ENCODE peak calls at places on chromosomes 2 and 18, in four cellular contexts. F is retina; L is stimulated activated CD4-positive, alpha-beta T cell treated with anti-CD3 and anti-CD28 coated beads, TNF-alpha, amount 100 ng/mL, for 1 hour; Z is stimulated activated naive CD8-positive, alpha-beta T cell treated with anti-CD3 and anti-CD28 coated beads, Interleukin-15, amount 100 ng/mL, for 72 hours. H is an unnamed sample.

GRCh38 chr2:185066128-185066527 is 467.8 kb downstream of the ZNF804A start:
- DNase-seq in F (no peak), L (no peak), Z (no peak), H (no peak)

GRCh38 chr2:182020319-182021055 is 34.8 kb downstream of the PPP1R1C start:
- DNase-seq in L (no peak), Z (no peak), F (no peak), H (no peak)

GRCh38 chr18:70339915-70340314 is 51.1 kb downstream of the SOCS6 start:
- DNase-seq in F (no peak), Z (no peak), L (no peak), H (no peak)

GRCh38 chr2:231392431-231393148 is 2.9 kb upstream of the B3GNT7 start:
- DNase-seq in Z (no peak), F (no peak), L (no peak), H (no peak)

GRCh38 chr2:66434679-66435548 is at the start of gene MEIS1:
- DNase-seq in F (peak; percentile 95), Z (peak; percentile 46), L (no peak), H (peak; percentile 79)

GRCh38 chr18:67265464-67266245 is 250.9 kb downstream of the DSEL start:
- DNase-seq in Z (no peak), F (no peak), L (no peak), H (no peak)

GRCh38 chr2:222102746-222103349 is 195.9 kb downstream of the PAX3 start:
- DNase-seq in L (no peak), Z (no peak), F (no peak), H (no peak)

GRCh38 chr2:186780701-186781316 is 68.2 kb downstream of the ZSWIM2 start:
- DNase-seq in Z (no peak), F (no peak), L (no peak), H (no peak)

GRCh38 chr2:65637061-65637460 is 204.7 kb upstream of the SPRED2 start:
- DNase-seq in L (no peak), F (no peak), Z (no peak), H (no peak)

GRCh38 chr2:134836986-134837385 is 1.4 kb upstream of the ACMSD start:
- DNase-seq in Z (no peak), F (no peak), L (no peak), H (peak; percentile 48)

GRCh38 chr2:43050866-43051265 is 175.5 kb downstream of the ZFP36L2 start:
- DNase-seq in Z (no peak), L (no peak), F (no peak), H (no peak)

GRCh38 chr2:43071629-43072550 is 154.5 kb downstream of the ZFP36L2 start:
- DNase-seq in F (no peak), Z (no peak), L (no peak), H (no peak)

GRCh38 chr2:225337183-225337582 is 62.3 kb upstream of the NYAP2 start:
- DNase-seq in F (peak; percentile 70), Z (no peak), L (no peak), H (peak; percentile 4)

GRCh38 chr2:68889500-68889899 is 18.3 kb upstream of the BMP10 start:
- DNase-seq in L (no peak), F (no peak), Z (no peak), H (no peak)

GRCh38 chr2:205892141-205893064 is 193.6 kb downstream of the INO80D start:
- DNase-seq in Z (no peak), L (no peak), F (peak; percentile 53), H (no peak)

GRCh38 chr18:79780547-79780946 is 17.2 kb upstream of the KCNG2 start:
- DNase-seq in F (no peak), L (no peak), Z (no peak), H (no peak)

GRCh38 chr18:45785015-45785597 is 40.4 kb upstream of the SIGLEC15 start:
- DNase-seq in L (no peak), Z (no peak), F (no peak), H (no peak)

GRCh38 chr18:54606835-54607212 is 15.8 kb downstream of the DYNAP start:
- DNase-seq in F (no peak), L (no peak), Z (no peak), H (no peak)

GRCh38 chr2:100422320-100422719 is 4.9 kb upstream of the CHST10 start:
- DNase-seq in Z (no peak), F (peak; percentile 25), L (no peak), H (no peak)

GRCh38 chr2:12674644-12675328 is 42.0 kb upstream of the TRIB2 start:
- DNase-seq in F (no peak), Z (no peak), L (no peak), H (no peak)

GRCh38 chr2:72148975-72149555 is 1.4 kb upstream of the CYP26B1 start:
- DNase-seq in Z (no peak), L (no peak), F (peak; percentile 70), H (no peak)

GRCh38 chr2:178412047-178412446 is 38.9 kb downstream of the PRKRA start:
- DNase-seq in L (no peak), F (no peak), Z (no peak), H (no peak)

GRCh38 chr18:77059294-77059916 is 73.2 kb downstream of the MBP start:
- DNase-seq in Z (no peak), F (no peak), L (no peak), H (no peak)

GRCh38 chr2:199495147-199495546 is 37.4 kb upstream of the SATB2 start:
- DNase-seq in Z (no peak), F (no peak), L (no peak), H (peak; percentile 42)

GRCh38 chr2:23693606-23693951 is 233.3 kb downstream of the ATAD2B start:
- DNase-seq in F (no peak), Z (no peak), L (no peak), H (no peak)